ENCODE peak calls at places on chromosomes 4 and X, in six cellular contexts. S, G, C, D, M and I are unnamed samples.

GRCh38 chrX:55907968-55908607 is 190.5 kb downstream of the RRAGB start:
- DNase-seq in G (no peak), C (peak), S (peak), D (peak), M (peak), I (peak)

GRCh38 chr4:15755781-15756180 is 22.3 kb upstream of the CD38 start:
- DNase-seq in G (peak), C (no peak), D (no peak), M (no peak), S (peak), I (no peak)

GRCh38 chr4:2792711-2793577 is at the start of gene SH3BP2:
- DNase-seq in G (peak), S (peak), C (peak), D (peak), M (peak), I (peak)

GRCh38 chrX:75151828-75152592 is 4.1 kb downstream of the ABCB7 start:
- DNase-seq in C (no peak), G (no peak), S (no peak), M (peak), D (no peak), I (no peak)

GRCh38 chr4:15601862-15602261 is 53.3 kb downstream of the FBXL5 start:
- DNase-seq in G (no peak), S (no peak), M (no peak), D (no peak), C (no peak), I (no peak)

GRCh38 chrX:103608305-103608963 is 671 bp downstream of the TCEAL3 start:
- DNase-seq in D (no peak), G (no peak), C (peak), M (no peak), S (peak), I (peak)

GRCh38 chr4:165493359-165493758 is 114.6 kb downstream of the CPE start:
- DNase-seq in D (peak), G (peak), C (peak), M (peak), S (peak), I (peak)

GRCh38 chr4:185257694-185258093 is 48.3 kb downstream of the SNX25 start:
- DNase-seq in C (no peak), D (no peak), M (no peak), G (no peak), S (no peak), I (no peak)

GRCh38 chr4:116544946-116545345 is 540.4 kb downstream of the TRAM1L1 start:
- DNase-seq in D (no peak), C (no peak), G (no peak), S (no peak), M (peak), I (no peak)

GRCh38 chr4:82099863-82100579 is 273.8 kb downstream of the HNRNPD start:
- DNase-seq in G (no peak), D (no peak), M (no peak), C (no peak), S (no peak), I (no peak)

GRCh38 chr4:172675232-172675631 is 493.4 kb upstream of the GALNT7 start:
- DNase-seq in D (no peak), G (no peak), C (no peak), M (no peak), S (no peak), I (no peak)

GRCh38 chr4:15695240-15695699 is 7.6 kb upstream of the BST1 start:
- DNase-seq in M (peak), G (peak), S (peak), C (no peak), D (peak), I (peak)

GRCh38 chrX:40871385-40872082 is 136.2 kb upstream of the MED14 start:
- DNase-seq in D (no peak), G (peak), C (no peak), M (no peak), S (peak), I (no peak)

GRCh38 chrX:130139474-130140201 is 26.0 kb downstream of the AIFM1 start:
- DNase-seq in C (no peak), G (no peak), M (no peak), D (no peak), S (no peak), I (no peak)

GRCh38 chr4:165293061-165293460 is 34.4 kb upstream of the MSMO1 start:
- DNase-seq in S (peak), D (peak), M (no peak), G (no peak), C (no peak), I (no peak)

GRCh38 chrX:37078434-37078703 is 70.2 kb downstream of the FAM47C start:
- DNase-seq in D (no peak), C (no peak), S (no peak), M (no peak), G (no peak), I (no peak)

GRCh38 chrX:69128573-69128972 is 36.7 kb downstream of the PJA1 start:
- DNase-seq in S (peak), G (no peak), M (peak), C (peak), D (no peak), I (peak)

GRCh38 chr4:102826890-102827673 is at the start of gene UBE2D3:
- DNase-seq in G (peak), C (peak), D (peak), S (peak), M (peak), I (peak)

GRCh38 chr4:23947826-23948225 is 58.0 kb upstream of the PPARGC1A start:
- DNase-seq in M (peak), G (peak), C (no peak), D (no peak), S (peak), I (no peak)

GRCh38 chr4:114286275-114286674 is 306.8 kb upstream of the ARSJ start:
- DNase-seq in C (no peak), S (no peak), G (peak), D (no peak), M (no peak), I (no peak)

GRCh38 chrX:103607385-103608304 is at the start of gene TCEAL3:
- DNase-seq in M (no peak), S (peak), C (peak), D (peak), G (peak), I (peak)

GRCh38 chr4:156188596-156188995 is 234.9 kb upstream of the CTSO start:
- DNase-seq in D (no peak), G (no peak), S (no peak), M (no peak), C (no peak), I (no peak)

GRCh38 chr4:16032382-16032743 is 51.5 kb downstream of the PROM1 start:
- DNase-seq in S (no peak), G (no peak), C (no peak), M (no peak), D (no peak), I (no peak)

GRCh38 chr4:86498560-86499166 is 95.5 kb upstream of the PTPN13 start:
- DNase-seq in G (peak), D (no peak), M (peak), C (no peak), S (peak), I (no peak)

GRCh38 chrX:131704136-131704695 is 160.3 kb downstream of the OR13H1 start:
- DNase-seq in G (peak), S (no peak), C (no peak), D (no peak), M (peak), I (no peak)

GRCh38 chr4:54225671-54226398 is 3.3 kb upstream of the PDGFRA start:
- DNase-seq in D (peak), G (no peak), M (no peak), C (peak), S (peak), I (peak)

GRCh38 chr4:102139932-102140331 is 205.3 kb downstream of the SLC39A8 start:
- DNase-seq in D (no peak), S (no peak), C (no peak), M (peak), G (no peak), I (no peak)

GRCh38 chrX:19440713-19441112 is 74.6 kb downstream of the MAP3K15 start:
- DNase-seq in S (peak), D (no peak), C (no peak), G (peak), M (no peak), I (no peak)

GRCh38 chr4:147019061-147019460 is 73.4 kb upstream of the TTC29 start:
- DNase-seq in D (peak), G (peak), C (peak), M (peak), S (peak), I (peak)

GRCh38 chr4:153589703-153590595 is 94.1 kb upstream of the TLR2 start:
- DNase-seq in D (no peak), M (no peak), C (no peak), S (no peak), G (no peak), I (no peak)

GRCh38 chr4:119652978-119653377 is 24.4 kb upstream of the PDE5A start:
- DNase-seq in D (no peak), M (no peak), C (no peak), S (no peak), G (peak), I (no peak)
- H4K91ac ChIP-seq in D (no peak), M (no peak), C (no peak), S (no peak), G (peak), I (no peak)

DNA sequence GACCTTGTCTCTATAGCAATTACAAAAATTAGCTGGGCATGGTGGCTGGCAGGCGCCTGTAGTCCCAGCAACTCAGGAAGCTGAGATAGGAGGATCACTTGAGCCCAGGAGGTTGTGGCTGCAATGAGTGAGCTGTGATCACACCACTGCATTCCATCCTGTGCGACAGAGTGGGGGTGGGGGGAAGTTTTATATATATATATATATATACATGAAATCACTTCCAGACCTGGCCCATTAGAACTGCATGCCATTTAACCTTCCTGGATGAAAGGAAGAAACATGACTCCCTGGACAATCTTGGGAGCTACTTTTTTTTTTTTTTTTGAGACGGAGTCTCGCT is 36.8 kb upstream of the SPINK2 start:
- DNase-seq in M (no peak), D (no peak), C (no peak), G (no peak), S (no peak), I (no peak)
- H4K91ac ChIP-seq in M (no peak), D (no peak), C (no peak), G (no peak), S (no peak), I (no peak)

GRCh38 chr4:6614701-6615230 is 25.7 kb upstream of the MRFAP1 start:
- DNase-seq in C (no peak), M (no peak), D (no peak), S (no peak), G (no peak), I (no peak)
- H4K91ac ChIP-seq in C (no peak), M (no peak), D (no peak), S (no peak), G (no peak), I (no peak)

GRCh38 chrX:50618788-50619558 is 148.3 kb upstream of the DGKK start:
- DNase-seq in S (no peak), D (no peak), M (no peak), C (no peak), G (no peak), I (no peak)
- H4K91ac ChIP-seq in S (no peak), D (no peak), M (peak), C (no peak), G (no peak), I (no peak)

DNA sequence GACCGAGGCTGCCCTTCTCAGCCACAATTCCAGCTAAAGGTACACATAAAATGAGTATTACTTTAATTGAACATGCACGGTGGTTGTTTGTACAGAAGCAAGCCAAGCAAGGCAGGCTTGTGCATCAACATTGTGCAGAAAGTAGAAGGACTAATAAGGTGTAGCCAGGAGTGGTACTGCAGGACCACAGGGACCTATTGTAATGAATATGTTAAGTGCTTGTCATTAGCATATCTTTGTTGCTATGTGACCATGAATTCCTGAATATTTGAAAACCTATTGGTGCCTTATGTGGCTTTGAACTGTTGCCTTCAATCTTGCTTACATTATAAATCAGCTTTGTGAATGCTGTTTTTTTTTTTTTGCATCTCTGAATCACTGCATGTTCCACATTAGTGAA is 147.9 kb downstream of the STK32B start:
- DNase-seq in G (no peak), C (no peak), D (no peak), M (no peak), S (no peak), I (no peak)
- H4K91ac ChIP-seq in G (no peak), C (no peak), D (no peak), M (no peak), S (no peak), I (no peak)

GRCh38 chrX:121733514-121733913 is 686.1 kb downstream of the GLUD2 start:
- DNase-seq in C (no peak), G (no peak), M (no peak), S (no peak), D (no peak), I (no peak)
- H4K91ac ChIP-seq in C (no peak), G (no peak), M (no peak), S (no peak), D (no peak), I (no peak)

DNA sequence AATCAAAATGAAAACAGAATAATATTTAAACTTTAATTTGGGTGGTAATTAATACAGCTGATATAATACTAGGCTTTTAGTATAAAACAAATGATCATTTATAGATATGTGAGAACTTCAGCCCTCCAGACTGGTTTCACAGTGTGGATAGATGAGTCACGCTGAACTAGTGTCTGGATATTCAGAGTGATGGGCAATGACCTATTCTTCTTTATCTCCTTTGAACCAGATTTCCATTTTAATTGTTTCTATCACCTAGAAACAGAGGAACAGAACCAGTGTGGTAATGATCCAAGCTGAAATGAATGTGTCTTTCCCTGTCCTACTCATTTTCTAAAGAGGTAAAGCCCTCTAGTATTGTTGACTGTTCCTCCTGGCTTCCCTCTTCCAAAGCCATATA is 155.2 kb upstream of the GK2 start:
- DNase-seq in M (no peak), D (no peak), G (no peak), S (no peak), C (no peak), I (no peak)
- H4K91ac ChIP-seq in M (no peak), D (no peak), G (no peak), S (no peak), C (no peak), I (no peak)